ENCODE peak calls at places on chromosomes 13 and 19, in five cellular contexts. Q is AG09319, Y is MCF 10A, X is AG10803, S is cardiac muscle cell. J is an unnamed sample.

GRCh38 chr13:41523396-41523795 is 66.0 kb downstream of the RGCC start:
- DNase-seq in Q (no peak), Y (no peak), X (no peak), S (no peak), J (no peak)

GRCh38 chr13:111437856-111438547 is 117.6 kb downstream of the TEX29 start:
- DNase-seq in Q (no peak), Y (no peak), X (no peak), S (no peak), J (no peak)

GRCh38 chr13:102561933-102562332 is 34.9 kb upstream of the TPP2 start:
- DNase-seq in Q (no peak), Y (no peak), X (no peak), S (no peak), J (no peak)

GRCh38 chr13:70386919-70387318 is 278.7 kb upstream of the KLHL1 start:
- DNase-seq in Q (no peak), Y (no peak), X (no peak), S (no peak), J (no peak)

GRCh38 chr13:42760949-42761348 is 20.4 kb upstream of the FAM216B start:
- DNase-seq in Q (no peak), Y (no peak), X (no peak), S (peak; percentile 92), J (no peak)

GRCh38 chr19:5547881-5548280 is 19.9 kb downstream of the TINCR start:
- DNase-seq in Q (no peak), Y (peak; percentile 51), X (peak; percentile 48), S (peak; percentile 62), J (no peak)

GRCh38 chr13:40058757-40059236 is 403.3 kb downstream of the COG6 start:
- DNase-seq in Q (no peak), Y (peak; percentile 69), X (no peak), S (peak; percentile 58), J (no peak)

GRCh38 chr19:2722541-2723344 is 1.6 kb upstream of the DIRAS1 start:
- DNase-seq in Q (peak; percentile 52), Y (peak; percentile 62), X (peak; percentile 79), S (peak; percentile 86), J (no peak)

GRCh38 chr19:33767898-33768413 is 28.7 kb upstream of the KCTD15 start:
- DNase-seq in Q (no peak), Y (no peak), X (no peak), S (peak; percentile 33), J (no peak)

GRCh38 chr19:57830071-57830602 is at the start of gene ZNF587B:
- DNase-seq in Q (no peak), Y (peak; percentile 11), X (no peak), S (peak; percentile 92), J (no peak)

GRCh38 chr13:30038884-30039283 is 188.5 kb upstream of the UBL3 start:
- DNase-seq in Q (peak; percentile 52), Y (no peak), X (peak; percentile 78), S (peak; percentile 41), J (peak; percentile 87)

GRCh38 chr13:51764184-51765141 is 39.5 kb downstream of the DHRS12 start:
- DNase-seq in Q (peak; percentile 62), Y (no peak), X (peak; percentile 43), S (peak; percentile 54), J (peak; percentile 28)

GRCh38 chr19:21084343-21084742 is 2.3 kb downstream of the ZNF714 start:
- DNase-seq in Q (no peak), Y (peak; percentile 60), X (peak; percentile 67), S (peak; percentile 35), J (peak; percentile 16)

GRCh38 chr19:53853707-53854106 is 14.0 kb upstream of the MYADM start:
- DNase-seq in Q (no peak), Y (no peak), X (no peak), S (no peak), J (no peak)

GRCh38 chr19:1985588-1986356 is 29.7 kb downstream of the BTBD2 start:
- DNase-seq in Q (no peak), Y (no peak), X (no peak), S (no peak), J (no peak)

GRCh38 chr13:110641055-110642015 is 26.0 kb downstream of the NAXD start:
- DNase-seq in Q (no peak), Y (no peak), X (no peak), S (no peak), J (no peak)

GRCh38 chr19:11814707-11815050 is 606 bp downstream of the ZNF440 start:
- DNase-seq in Q (no peak), Y (no peak), X (peak; percentile 30), S (peak; percentile 53), J (no peak)

GRCh38 chr13:110628477-110628793 is 13.1 kb downstream of the NAXD start:
- DNase-seq in Q (no peak), Y (no peak), X (no peak), S (peak; percentile 62), J (no peak)

GRCh38 chr19:40284251-40284500 is 969 bp downstream of the AKT2 start:
- DNase-seq in Q (no peak), Y (no peak), X (no peak), S (no peak), J (no peak)

GRCh38 chr13:113791226-113791625 is 32.2 kb downstream of the TMEM255B start:
- DNase-seq in Q (no peak), Y (no peak), X (no peak), S (no peak), J (no peak)

GRCh38 chr19:42420055-42420544 is 7.1 kb downstream of the LIPE start:
- DNase-seq in Q (no peak), Y (peak; percentile 89), X (peak; percentile 40), S (peak; percentile 51), J (no peak)

GRCh38 chr19:4597975-4598671 is 38.6 kb upstream of the SEMA6B start:
- DNase-seq in Q (no peak), Y (peak; percentile 66), X (no peak), S (peak; percentile 53), J (no peak)

GRCh38 chr13:41565221-41565620 is 107.9 kb downstream of the RGCC start:
- DNase-seq in Q (no peak), Y (no peak), X (peak; percentile 80), S (peak; percentile 67), J (peak; percentile 27)

GRCh38 chr13:20191902-20192469 is 752 bp downstream of the GJB2 start:
- DNase-seq in Q (no peak), Y (peak; percentile 55), X (no peak), S (peak; percentile 30), J (no peak)

GRCh38 chr13:20186771-20187170 is 6.0 kb downstream of the GJB2 start:
- DNase-seq in Q (no peak), Y (no peak), X (no peak), S (no peak), J (no peak)

GRCh38 chr13:20191311-20191901 is 1.3 kb downstream of the GJB2 start:
- DNase-seq in Q (no peak), Y (peak; percentile 68), X (no peak), S (peak; percentile 26), J (no peak)

GRCh38 chr13:20190481-20191310 is 2.0 kb downstream of the GJB2 start:
- DNase-seq in Q (no peak), Y (peak; percentile 77), X (peak; percentile 75), S (peak; percentile 75), J (peak; percentile 88)

DNA sequence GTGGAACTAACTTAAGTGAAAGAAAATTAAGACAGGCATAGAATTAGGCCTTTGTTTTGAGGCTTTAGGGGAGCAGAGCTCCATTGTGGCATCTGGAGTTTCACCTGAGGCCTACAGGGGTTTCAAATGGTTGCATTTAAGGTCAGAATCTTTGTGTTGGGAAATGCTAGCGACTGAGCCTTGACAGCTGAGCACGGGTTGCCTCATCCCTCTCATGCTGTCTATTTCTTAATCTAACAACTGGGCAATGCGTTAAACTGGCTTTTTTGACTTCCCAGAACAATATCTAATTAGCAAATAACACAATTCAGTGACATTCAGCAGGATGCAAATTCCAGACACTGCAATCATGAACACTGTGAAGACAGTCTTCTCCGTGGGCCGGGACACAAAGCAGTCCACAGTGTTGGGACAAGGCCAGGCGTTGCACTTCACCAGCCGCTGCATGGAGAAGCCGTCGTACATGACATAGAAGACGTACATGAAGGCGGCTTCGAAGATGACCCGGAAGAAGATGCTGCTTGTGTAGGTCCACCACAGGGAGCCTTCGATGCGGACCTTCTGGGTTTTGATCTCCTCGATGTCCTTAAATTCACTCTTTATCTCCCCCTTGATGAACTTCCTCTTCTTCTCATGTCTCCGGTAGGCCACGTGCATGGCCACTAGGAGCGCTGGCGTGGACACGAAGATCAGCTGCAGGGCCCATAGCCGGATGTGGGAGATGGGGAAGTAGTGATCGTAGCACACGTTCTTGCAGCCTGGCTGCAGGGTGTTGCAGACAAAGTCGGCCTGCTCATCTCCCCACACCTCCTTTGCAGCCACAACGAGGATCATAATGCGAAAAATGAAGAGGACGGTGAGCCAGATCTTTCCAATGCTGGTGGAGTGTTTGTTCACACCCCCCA is 3.8 kb downstream of the GJB2 start:
- DNase-seq in Q (no peak), Y (no peak), X (no peak), S (no peak), J (no peak)
- TF ChIP-seq CTCF in Q (no peak), Y (no peak), X (no peak), S (no peak), J (no peak)

DNA sequence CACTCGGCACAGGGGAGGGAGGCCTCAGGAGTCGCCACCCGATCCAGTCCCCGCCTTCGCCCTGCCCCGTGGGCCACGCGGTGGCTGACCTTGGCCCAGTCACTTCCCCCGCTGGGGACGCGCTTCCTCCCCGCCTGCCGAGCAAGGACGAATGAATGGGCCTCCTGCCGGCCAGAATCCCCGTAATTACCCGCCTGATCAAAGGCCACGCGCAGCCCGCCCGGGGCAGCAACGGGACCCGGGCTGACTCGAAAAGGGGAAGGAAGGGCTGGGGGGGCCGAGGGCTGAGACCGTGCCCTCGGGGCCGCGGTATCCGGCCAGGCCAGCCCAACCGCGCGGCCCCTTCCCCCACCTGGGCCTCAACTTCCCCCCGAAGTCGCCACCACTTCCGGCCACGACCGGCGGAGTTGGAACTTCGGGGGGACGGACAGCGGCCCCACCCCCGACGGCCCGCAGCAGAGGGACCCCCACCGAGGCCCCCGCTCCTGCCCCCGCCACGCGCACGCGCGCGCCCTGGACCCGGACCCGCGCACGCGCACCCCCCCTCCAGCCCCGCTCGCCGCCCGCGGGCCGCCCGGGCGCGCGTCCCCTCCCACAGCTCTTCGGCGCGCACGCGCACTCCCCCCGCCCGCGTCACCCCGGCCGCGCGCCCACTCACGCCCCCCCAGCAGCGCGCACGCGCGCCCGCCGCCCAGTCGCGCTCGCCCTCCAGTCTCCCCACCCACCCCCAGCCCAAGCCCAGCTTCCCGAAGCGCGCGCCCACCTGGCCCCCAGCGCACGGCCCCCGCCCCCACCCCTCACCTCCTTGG is 520 bp downstream of the ZNF787 start:
- DNase-seq in Q (no peak), Y (peak; percentile 74), X (peak; percentile 70), S (peak; percentile 78), J (no peak)
- TF ChIP-seq CTCF in Q (no peak), Y (no peak), X (peak; percentile 18), S (peak; percentile 17), J (peak; percentile 23)

DNA sequence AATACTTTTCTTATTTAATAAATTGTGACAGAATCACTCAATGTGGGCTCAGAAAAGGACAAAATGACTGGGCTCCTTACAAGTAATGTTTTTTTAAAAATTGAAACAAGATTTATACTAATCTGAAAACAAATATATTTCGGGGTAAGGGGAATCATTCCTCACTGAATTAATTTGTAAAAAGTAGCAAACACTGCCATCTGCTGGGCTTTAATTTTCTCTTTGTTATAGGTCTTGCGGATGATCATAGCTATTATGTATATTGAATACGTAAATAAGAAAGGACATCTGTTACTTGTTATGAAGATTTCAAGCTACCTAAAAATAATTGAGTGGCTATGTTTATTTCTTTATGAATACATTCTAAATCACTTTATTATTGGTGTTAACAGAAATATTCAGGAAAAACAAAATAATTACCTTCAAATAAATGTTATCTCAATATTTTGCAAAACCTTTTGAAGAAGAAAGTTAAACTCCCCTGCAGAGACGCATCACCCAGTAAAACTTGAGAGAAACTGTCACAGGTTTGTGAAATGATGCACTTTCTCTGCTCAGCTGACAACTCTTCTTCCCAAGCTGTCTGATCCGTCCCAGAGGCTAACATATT is 17.8 kb upstream of the ENOX1 start:
- DNase-seq in Q (no peak), Y (peak; percentile 76), X (peak; percentile 58), S (peak; percentile 85), J (no peak)
- TF ChIP-seq CTCF in Q (peak; percentile 34), Y (peak; percentile 57), X (peak; percentile 56), S (peak; percentile 36), J (peak; percentile 26)

GRCh38 chr13:24512208-24513068 is at the start of gene PARP4:
- DNase-seq in Q (no peak), Y (peak; percentile 94), X (peak; percentile 81), S (peak; percentile 75), J (no peak)
- TF ChIP-seq CTCF in Q (no peak), Y (no peak), X (no peak), S (no peak), J (no peak)